ENCODE peak calls at places on chromosomes 7 and 10, in six cellular contexts. T, H, I, J, V and R are unnamed samples.

GRCh38 chr10:70672993-70673928 is 955 bp downstream of the ADAMTS14 start:
- DNase-seq in I (no peak), V (no peak), H (no peak), J (no peak), T (peak; percentile 49), R (no peak)

GRCh38 chr7:16753932-16754571 is 497 bp downstream of the TSPAN13 start:
- DNase-seq in J (no peak), T (no peak), H (peak; percentile 72), V (no peak), I (peak; percentile 83), R (peak; percentile 1)

GRCh38 chr10:80614576-80615416 is 77.1 kb downstream of the SH2D4B start:
- DNase-seq in H (no peak), T (no peak), I (no peak), V (no peak), J (no peak), R (no peak)

GRCh38 chr7:133061357-133061756 is 20.5 kb downstream of the CHCHD3 start:
- DNase-seq in H (peak; percentile 54), J (no peak), T (no peak), V (no peak), I (no peak), R (no peak)

GRCh38 chr10:22779331-22780019 is 65.1 kb upstream of the PIP4K2A start:
- DNase-seq in T (peak; percentile 19), J (no peak), I (no peak), H (no peak), V (peak; percentile 21), R (no peak)

GRCh38 chr10:97915346-97915745 is 65.7 kb downstream of the GOLGA7B start:
- DNase-seq in H (no peak), J (no peak), V (no peak), T (no peak), I (no peak), R (no peak)

GRCh38 chr10:11898372-11899066 is 75.4 kb downstream of the PROSER2 start:
- DNase-seq in T (no peak), H (no peak), I (no peak), J (no peak), V (peak; percentile 39), R (no peak)

GRCh38 chr7:139720705-139721231 is 57.0 kb downstream of the HIPK2 start:
- DNase-seq in V (no peak), T (no peak), J (no peak), I (no peak), H (peak; percentile 75), R (no peak)

GRCh38 chr10:3139135-3139910 is 33.3 kb downstream of the PITRM1 start:
- DNase-seq in T (no peak), V (no peak), H (no peak), I (no peak), J (no peak), R (no peak)

GRCh38 chr10:121240556-121240955 is 357.7 kb downstream of the FGFR2 start:
- DNase-seq in J (no peak), V (no peak), H (no peak), T (no peak), I (no peak), R (no peak)

GRCh38 chr10:86665868-86666267 is 2.4 kb upstream of the LDB3 start:
- DNase-seq in H (no peak), T (no peak), I (no peak), V (no peak), J (peak; percentile 94), R (no peak)

GRCh38 chr7:36854652-36855051 is 130.4 kb upstream of the AOAH start:
- DNase-seq in T (no peak), H (no peak), I (no peak), J (no peak), V (no peak), R (no peak)

GRCh38 chr10:97179731-97180366 is 5.9 kb downstream of the SLIT1 start:
- DNase-seq in J (peak; percentile 38), V (peak; percentile 18), I (no peak), H (peak; percentile 81), T (no peak), R (no peak)

GRCh38 chr7:119879837-119880236 is 393.1 kb upstream of the KCND2 start:
- DNase-seq in J (no peak), I (no peak), T (no peak), V (no peak), H (no peak), R (no peak)

GRCh38 chr7:76428868-76429805 is 4.4 kb downstream of the ZP3 start:
- DNase-seq in V (peak; percentile 56), T (no peak), H (no peak), J (peak; percentile 0), I (peak; percentile 73), R (peak; percentile 34)

GRCh38 chr7:29442146-29442545 is 121.5 kb upstream of the PRR15 start:
- DNase-seq in I (no peak), H (peak; percentile 63), J (no peak), T (no peak), V (peak; percentile 69), R (no peak)

GRCh38 chr10:78531088-78531487 is 497.4 kb downstream of the RPS24 start:
- DNase-seq in I (peak; percentile 24), J (no peak), T (no peak), H (no peak), V (no peak), R (no peak)

GRCh38 chr10:14578060-14578952 is 196.4 kb downstream of the FAM107B start:
- DNase-seq in I (no peak), H (no peak), T (no peak), J (no peak), V (peak; percentile 30), R (no peak)

GRCh38 chr7:28478661-28479060 is 66.3 kb downstream of the CREB5 start:
- DNase-seq in T (no peak), J (no peak), V (no peak), I (no peak), H (no peak), R (no peak)

GRCh38 chr10:67808706-67809105 is 29.3 kb downstream of the DNAJC12 start:
- DNase-seq in T (no peak), V (no peak), J (no peak), H (no peak), I (no peak), R (no peak)

GRCh38 chr10:86393401-86393800 is 26.8 kb upstream of the GRID1 start:
- DNase-seq in V (no peak), H (no peak), J (no peak), I (no peak), T (no peak), R (no peak)

GRCh38 chr10:48469516-48470020 is 135.3 kb downstream of the ARHGAP22 start:
- DNase-seq in I (peak; percentile 59), T (no peak), J (no peak), H (no peak), V (no peak), R (no peak)

GRCh38 chr10:68955414-68955785 is 570 bp upstream of the DDX21 start:
- DNase-seq in T (no peak), V (no peak), J (no peak), I (no peak), H (peak; percentile 67), R (peak; percentile 51)

GRCh38 chr10:32379314-32379949 is 32.5 kb upstream of the EPC1 start:
- DNase-seq in I (no peak), T (peak; percentile 32), J (peak; percentile 53), V (peak; percentile 65), H (peak; percentile 94), R (no peak)